ENCODE peak calls at places on chromosomes 13 and 19, in four cellular contexts. S is K562, W is HCT116, Q is GM12878. U is an unnamed sample.
A peak's percentile ranks its signal among the peaks of the same experiment; 100 is the strongest.

GRCh38 chr19:6227156-6227940 is 52.4 kb downstream of the MLLT1 start:
- DNase-seq in S (no peak), W (no peak), Q (no peak), U (no peak)

GRCh38 chr19:12838893-12839656 is 760 bp downstream of the MAST1 start:
- DNase-seq in S (no peak), W (no peak), Q (no peak), U (no peak)

GRCh38 chr13:77386880-77387606 is 60.1 kb upstream of the MYCBP2 start:
- DNase-seq in S (no peak), W (no peak), Q (no peak), U (no peak)

GRCh38 chr13:24075137-24075975 is 85.2 kb upstream of the SPATA13 start:
- DNase-seq in S (no peak), W (no peak), Q (no peak), U (no peak)

GRCh38 chr13:50224534-50224933 is 209.3 kb downstream of the KCNRG start:
- DNase-seq in S (no peak), W (no peak), Q (no peak), U (no peak)

GRCh38 chr13:54750521-54750920 is 1721.9 kb downstream of the OLFM4 start:
- DNase-seq in S (no peak), W (no peak), Q (no peak), U (no peak)

GRCh38 chr19:8355631-8356402 is 8.1 kb upstream of the ANGPTL4 start:
- DNase-seq in S (peak; percentile 37), W (peak; percentile 70), Q (no peak), U (no peak)

GRCh38 chr19:48921721-48922500 is 11.6 kb upstream of the DHDH start:
- DNase-seq in S (no peak), W (no peak), Q (no peak), U (no peak)

GRCh38 chr19:29770653-29771052 is 41.1 kb upstream of the CCNE1 start:
- DNase-seq in S (no peak), W (no peak), Q (no peak), U (no peak)

GRCh38 chr13:59873309-59873708 is 290.4 kb downstream of the DIAPH3 start:
- DNase-seq in S (no peak), W (no peak), Q (no peak), U (no peak)

GRCh38 chr19:46913852-46914430 is 53.1 kb downstream of the ARHGAP35 start:
- DNase-seq in S (no peak), W (no peak), Q (peak; percentile 16), U (no peak)

GRCh38 chr19:4474504-4475136 is 2.5 kb downstream of the HDGFL2 start:
- DNase-seq in S (peak; percentile 47), W (no peak), Q (no peak), U (peak; percentile 79)

GRCh38 chr13:48891586-48891985 is 84.1 kb upstream of the FNDC3A start:
- DNase-seq in S (no peak), W (peak; percentile 48), Q (no peak), U (no peak)

GRCh38 chr19:34317311-34317927 is 47.6 kb upstream of the GPI start:
- DNase-seq in S (peak; percentile 32), W (no peak), Q (no peak), U (no peak)

GRCh38 chr19:1210227-1210538 is 4.6 kb downstream of the STK11 start:
- DNase-seq in S (no peak), W (no peak), Q (no peak), U (no peak)

GRCh38 chr13:47822036-47822435 is 179.0 kb downstream of the SUCLA2 start:
- DNase-seq in S (no peak), W (no peak), Q (no peak), U (no peak)

GRCh38 chr13:95784161-95784880 is 107.4 kb downstream of the DNAJC3 start:
- DNase-seq in S (no peak), W (no peak), Q (no peak), U (no peak)

GRCh38 chr13:23995283-23996073 is 98.2 kb upstream of the C1QTNF9B start:
- DNase-seq in S (no peak), W (no peak), Q (no peak), U (no peak)

GRCh38 chr19:30969586-30969985 is 379.6 kb downstream of the TSHZ3 start:
- DNase-seq in S (no peak), W (no peak), Q (no peak), U (no peak)

GRCh38 chr13:110561335-110562033 is at the start of gene RAB20:
- DNase-seq in S (peak; percentile 91), W (peak; percentile 38), Q (no peak), U (no peak)

GRCh38 chr19:58519355-58520256 is at the start of gene ZBTB45:
- DNase-seq in S (peak; percentile 92), W (peak; percentile 94), Q (peak; percentile 92), U (peak; percentile 91)

GRCh38 chr19:58522709-58523108 is 3.1 kb upstream of the ZBTB45 start:
- DNase-seq in S (no peak), W (no peak), Q (no peak), U (no peak)

GRCh38 chr19:58518261-58519086 is 1.1 kb downstream of the ZBTB45 start:
- DNase-seq in S (no peak), W (no peak), Q (no peak), U (no peak)

GRCh38 chr19:58519087-58519354 is 589 bp downstream of the ZBTB45 start:
- DNase-seq in S (peak; percentile 64), W (no peak), Q (no peak), U (no peak)

GRCh38 chr19:58520257-58520599 is 618 bp upstream of the ZBTB45 start:
- DNase-seq in S (no peak), W (no peak), Q (no peak), U (no peak)
- TF ChIP-seq EGR1 in S (no peak), W (no peak), Q (no peak), U (no peak)

DNA sequence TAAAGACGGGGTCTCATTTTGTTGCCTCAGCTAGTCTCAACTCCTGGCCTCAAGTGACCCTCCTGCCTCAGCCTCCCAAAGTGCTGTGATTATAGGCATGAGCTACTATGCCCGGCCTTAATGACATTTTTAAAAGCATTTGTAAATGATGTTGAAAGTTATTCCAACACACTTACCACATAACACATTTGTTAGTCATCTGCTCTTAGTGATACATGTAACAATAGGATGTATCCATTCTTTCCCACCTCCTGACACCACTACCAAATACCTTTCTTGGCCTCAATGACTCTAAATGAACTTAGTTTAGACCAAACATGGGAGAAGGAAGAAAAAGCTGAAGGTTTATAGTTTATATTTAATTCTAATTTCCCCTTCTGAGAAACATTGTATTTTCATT is 59.8 kb upstream of the MEDAG start:
- DNase-seq in S (no peak), W (no peak), Q (no peak), U (no peak)
- TF ChIP-seq EGR1 in S (no peak), W (no peak), Q (no peak), U (no peak)

DNA sequence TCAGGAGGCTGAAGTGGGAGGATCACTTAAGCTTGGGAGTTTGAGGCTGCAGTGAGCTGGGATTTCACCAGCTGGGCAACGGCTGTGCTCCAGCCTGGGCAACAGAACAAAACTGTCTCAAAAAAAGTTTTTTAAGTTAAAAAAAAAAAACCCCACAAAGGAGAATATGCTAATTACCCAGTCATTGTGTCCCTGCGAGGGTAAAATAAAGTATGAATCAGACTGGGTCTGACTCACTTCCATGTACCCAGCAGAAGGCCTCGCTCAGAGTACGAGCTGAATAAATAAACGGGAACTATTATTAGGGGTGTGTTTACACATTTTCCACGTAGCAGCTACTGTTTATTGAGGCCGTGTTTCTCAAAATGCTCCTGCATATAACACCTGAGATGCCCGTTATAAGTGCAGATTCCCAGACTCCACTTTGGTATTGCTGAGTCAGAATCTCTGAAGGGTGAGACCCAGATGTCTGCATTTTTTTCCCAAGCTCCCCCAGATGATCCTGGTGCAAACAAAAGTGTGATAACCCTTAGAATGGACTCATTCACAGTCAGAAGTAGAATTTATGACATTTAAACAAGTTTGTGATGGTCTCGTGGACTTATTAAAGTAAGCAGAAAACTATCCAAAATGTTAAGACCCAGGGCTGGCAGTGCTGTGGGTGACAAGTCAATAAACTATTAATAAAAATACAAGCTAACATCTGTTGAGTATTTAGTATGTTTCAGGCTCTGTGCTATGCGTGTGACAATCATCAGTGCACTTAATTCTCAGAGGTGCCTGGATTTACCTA is 28.2 kb downstream of the KCNC3 start:
- DNase-seq in S (no peak), W (peak; percentile 10), Q (no peak), U (no peak)
- TF ChIP-seq EGR1 in S (no peak), W (no peak), Q (no peak), U (no peak)

DNA sequence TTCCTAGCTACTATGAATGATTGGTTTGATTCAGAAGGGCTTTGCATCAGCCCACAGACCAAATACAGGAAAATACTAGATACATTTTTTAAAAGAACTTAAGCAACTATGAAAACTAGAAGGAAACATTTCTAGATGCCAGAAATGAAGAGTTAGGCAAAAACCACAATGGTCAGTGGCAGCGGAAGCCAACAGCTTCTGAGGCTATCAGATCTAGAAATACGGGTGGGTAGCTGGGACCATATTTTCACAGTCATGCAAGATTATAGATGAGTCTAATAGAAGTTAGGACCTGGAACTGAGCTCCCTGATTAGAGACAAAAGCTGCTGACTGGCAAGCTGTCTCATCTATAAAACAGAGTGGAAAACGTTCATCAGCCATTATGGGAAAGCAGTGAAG is 4.7 kb upstream of the TBC1D4 start:
- DNase-seq in S (no peak), W (no peak), Q (no peak), U (no peak)
- TF ChIP-seq EGR1 in S (no peak), W (no peak), Q (no peak), U (no peak)

DNA sequence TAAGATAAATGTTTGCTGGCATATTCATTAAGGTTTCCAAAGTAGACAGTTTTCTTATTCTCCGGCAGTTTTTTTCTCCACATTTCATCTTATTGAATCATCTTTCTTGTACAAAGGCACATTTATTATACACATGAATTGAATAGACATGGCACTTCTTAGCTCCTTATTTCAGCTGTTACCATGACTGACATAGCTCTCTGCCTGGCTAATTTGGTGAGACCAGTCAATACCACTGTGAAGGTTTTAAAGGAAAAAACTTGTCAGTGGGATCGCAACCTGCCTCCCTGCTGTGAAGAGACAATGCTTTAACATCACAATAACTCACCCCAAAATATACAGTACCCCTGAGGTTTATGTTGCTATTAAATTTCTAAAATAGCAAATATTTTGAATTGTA is 285.0 kb upstream of the PCDH20 start:
- DNase-seq in S (no peak), W (no peak), Q (no peak), U (no peak)
- TF ChIP-seq EGR1 in S (no peak), W (no peak), Q (no peak), U (no peak)

DNA sequence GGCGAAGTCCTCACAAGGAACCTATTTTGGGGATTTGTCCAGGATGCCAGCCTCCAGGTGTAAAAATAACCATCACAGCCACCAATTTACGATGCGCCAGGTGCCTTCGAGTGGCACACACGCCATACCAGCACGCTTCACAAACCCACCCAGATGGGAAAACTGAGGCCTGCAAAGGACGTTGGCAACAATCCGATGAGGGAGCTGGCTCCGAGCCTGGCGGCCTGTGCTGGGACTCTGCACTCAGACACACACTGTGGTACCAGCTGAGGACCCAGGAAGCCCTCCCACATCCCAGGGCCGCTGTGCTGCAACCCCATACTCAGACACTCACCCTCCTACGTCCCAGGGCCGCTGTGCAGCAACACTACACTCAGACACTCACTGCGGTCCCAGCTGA is 65.0 kb upstream of the C13orf46 start:
- DNase-seq in S (no peak), W (no peak), Q (no peak), U (no peak)
- TF ChIP-seq EGR1 in S (no peak), W (no peak), Q (no peak), U (no peak)

GRCh38 chr13:45341799-45342584 is 1.0 kb upstream of the TPT1 start:
- DNase-seq in S (no peak), W (no peak), Q (no peak), U (no peak)
- TF ChIP-seq EGR1 in S (no peak), W (no peak), Q (no peak), U (no peak)